ENCODE peak calls at places on chromosomes 7 and 10, in four cellular contexts. M is stimulated activated CD4-positive, alpha-beta T cell treated with anti-CD3 and anti-CD28 coated beads, Interleukin-4, amount 100 ng/mL, for 1 hour; T is stimulated activated CD8-positive, alpha-beta memory T cell treated with anti-CD3 and anti-CD28 coated beads, Interleukin-15, amount 100 ng/mL, for 24 hours; O is HCT116. J is an unnamed sample.

GRCh38 chr10:132860527-132860926 is 74.6 kb upstream of the NKX6-2 start:
- DNase-seq in M (no peak), T (no peak), O (no peak), J (no peak)

GRCh38 chr10:69630651-69631400 is 779 bp downstream of the FAM241B start:
- DNase-seq in M (no peak), T (no peak), O (no peak), J (no peak)

GRCh38 chr7:16347461-16348192 is 73.7 kb downstream of the CRPPA start:
- DNase-seq in M (no peak), T (no peak), O (no peak), J (no peak)

GRCh38 chr10:125160856-125161569 is 650 bp upstream of the CTBP2 start:
- DNase-seq in M (no peak), T (no peak), O (peak), J (no peak)

GRCh38 chr10:69335063-69335587 is 56.8 kb downstream of the HK1 start:
- DNase-seq in M (peak), T (no peak), O (no peak), J (no peak)

GRCh38 chr10:8416192-8416701 is 361.8 kb downstream of the GATA3 start:
- DNase-seq in M (no peak), T (no peak), O (no peak), J (no peak)

GRCh38 chr7:2387897-2388636 is 15.3 kb upstream of the CHST12 start:
- DNase-seq in M (no peak), T (no peak), O (no peak), J (no peak)

GRCh38 chr7:521221-522070 is 1.8 kb upstream of the PDGFA start:
- DNase-seq in M (no peak), T (no peak), O (no peak), J (no peak)

GRCh38 chr10:128499486-128499885 is 373.3 kb upstream of the MKI67 start:
- DNase-seq in M (no peak), T (no peak), O (no peak), J (no peak)

GRCh38 chr10:22252801-22253577 is 35.2 kb upstream of the EBLN1 start:
- DNase-seq in M (peak), T (peak), O (no peak), J (no peak)

GRCh38 chr10:22637491-22637890 is 76.9 kb downstream of the PIP4K2A start:
- DNase-seq in M (no peak), T (no peak), O (no peak), J (no peak)

GRCh38 chr7:155380221-155380861 is 77.6 kb upstream of the EN2 start:
- DNase-seq in M (peak), T (peak), O (peak), J (no peak)

GRCh38 chr7:82617156-82617555 is 173.6 kb upstream of the CACNA2D1 start:
- DNase-seq in M (no peak), T (no peak), O (no peak), J (no peak)

GRCh38 chr7:124351950-124352349 is 319.1 kb upstream of the TMEM229A start:
- DNase-seq in M (no peak), T (no peak), O (no peak), J (no peak)

GRCh38 chr10:7560519-7560918 is 106.2 kb downstream of the ITIH5 start:
- DNase-seq in M (no peak), T (no peak), O (no peak), J (no peak)

GRCh38 chr7:27124979-27125689 is 5.4 kb downstream of the HOXA4 start:
- DNase-seq in M (no peak), T (no peak), O (no peak), J (no peak)

GRCh38 chr10:59580257-59580863 is 129.3 kb downstream of the SLC16A9 start:
- DNase-seq in M (no peak), T (no peak), O (peak), J (no peak)

GRCh38 chr7:143391462-143392404 is 10.6 kb downstream of the ZYX start:
- DNase-seq in M (no peak), T (no peak), O (no peak), J (no peak)

GRCh38 chr7:43302773-43303172 is 190.3 kb downstream of the HECW1 start:
- DNase-seq in M (no peak), T (no peak), O (no peak), J (no peak)

GRCh38 chr10:69417542-69417941 is 824 bp upstream of the TACR2 start:
- DNase-seq in M (no peak), T (no peak), O (no peak), J (no peak)

GRCh38 chr10:72567884-72568283 is 58.0 kb downstream of the MICU1 start:
- DNase-seq in M (no peak), T (no peak), O (peak), J (no peak)

GRCh38 chr7:124840435-124840834 is 74.8 kb upstream of the GPR37 start:
- DNase-seq in M (no peak), T (no peak), O (no peak), J (no peak)

GRCh38 chr10:124697837-124698559 is 46.2 kb downstream of the FAM53B start:
- DNase-seq in M (peak), T (no peak), O (no peak), J (no peak)

GRCh38 chr10:103967433-103968142 is 648 bp downstream of the SLK start:
- DNase-seq in M (no peak), T (no peak), O (no peak), J (no peak)

GRCh38 chr7:44967571-44968446 is 11.0 kb downstream of the MYO1G start:
- DNase-seq in M (no peak), T (no peak), O (no peak), J (no peak)